ENCODE peak calls at places on chromosomes 6 and 20, in five cellular contexts. J is heart right ventricle, Q is pulmonary artery endothelial cell, W is C1 segment of cervical spinal cord, O is foreskin keratinocyte. P is an unnamed sample.

GRCh38 chr6:30162265-30163089 is 869 bp upstream of the TRIM15 start:
- DNase-seq in W (no peak), O (no peak), J (no peak), Q (no peak), P (no peak)

GRCh38 chr20:39076958-39077357 is 114.8 kb downstream of the DHX35 start:
- DNase-seq in J (no peak), Q (no peak), O (no peak), W (no peak), P (no peak)

GRCh38 chr20:32538526-32538918 is 46.6 kb downstream of the NOL4L start:
- DNase-seq in O (no peak), W (no peak), J (no peak), Q (no peak), P (no peak)

GRCh38 chr6:30238178-30238795 is 25.1 kb upstream of the TRIM26 start:
- DNase-seq in J (no peak), Q (no peak), O (peak), W (no peak), P (peak)

GRCh38 chr6:114181629-114182028 is 161.2 kb downstream of the HS3ST5 start:
- DNase-seq in O (no peak), Q (no peak), J (no peak), W (no peak), P (no peak)

GRCh38 chr6:43766964-43767461 is 3.0 kb upstream of the VEGFA start:
- DNase-seq in W (no peak), O (no peak), Q (no peak), J (no peak), P (no peak)

GRCh38 chr6:152952866-152953509 is 29.9 kb downstream of the FBXO5 start:
- DNase-seq in O (no peak), Q (no peak), W (no peak), J (no peak), P (peak)

GRCh38 chr20:48933017-48933766 is 11.7 kb downstream of the ARFGEF2 start:
- DNase-seq in W (no peak), Q (no peak), O (no peak), J (no peak), P (no peak)

GRCh38 chr6:72811971-72812421 is 190.1 kb downstream of the KCNQ5 start:
- DNase-seq in W (no peak), O (no peak), Q (no peak), J (no peak), P (no peak)

GRCh38 chr20:22453244-22454080 is 130.9 kb downstream of the FOXA2 start:
- DNase-seq in J (no peak), O (peak), Q (no peak), W (no peak), P (peak)

GRCh38 chr6:155103816-155104366 is 108.8 kb downstream of the TIAM2 start:
- DNase-seq in J (no peak), W (no peak), O (no peak), Q (no peak), P (peak)

GRCh38 chr20:44053046-44053445 is 133.9 kb downstream of the JPH2 start:
- DNase-seq in Q (no peak), W (no peak), J (no peak), O (no peak), P (no peak)

GRCh38 chr6:106104941-106105340 is 18.8 kb downstream of the PRDM1 start:
- DNase-seq in O (no peak), W (no peak), J (no peak), Q (no peak), P (no peak)

GRCh38 chr20:49426395-49426794 is 56.1 kb downstream of the KCNB1 start:
- DNase-seq in O (no peak), W (no peak), J (no peak), Q (no peak), P (no peak)

GRCh38 chr20:57621426-57622200 is 1.4 kb upstream of the ZBP1 start:
- DNase-seq in W (no peak), O (no peak), Q (no peak), J (no peak), P (no peak)

GRCh38 chr6:67933278-67933677 is 701.8 kb upstream of the ADGRB3 start:
- DNase-seq in O (no peak), J (no peak), W (no peak), Q (no peak), P (no peak)

GRCh38 chr6:37919417-37920157 is 100.1 kb downstream of the ZFAND3 start:
- DNase-seq in O (no peak), W (no peak), Q (no peak), J (no peak), P (no peak)

GRCh38 chr6:15763364-15763763 is 100.5 kb upstream of the DTNBP1 start:
- DNase-seq in Q (no peak), W (no peak), J (no peak), O (no peak), P (no peak)

GRCh38 chr6:36387440-36388303 is at the start of gene ETV7:
- DNase-seq in J (no peak), Q (no peak), O (peak), W (no peak), P (no peak)

GRCh38 chr20:54208492-54209044 is 681 bp downstream of the PFDN4 start:
- DNase-seq in O (no peak), W (peak), J (peak), Q (no peak), P (no peak)

GRCh38 chr6:84278311-84278710 is 50.9 kb upstream of the CEP162 start:
- DNase-seq in J (no peak), W (no peak), Q (no peak), O (no peak), P (no peak)

GRCh38 chr6:121305957-121306607 is 28.2 kb downstream of the TBC1D32 start:
- DNase-seq in O (no peak), J (no peak), W (no peak), Q (no peak), P (peak)

GRCh38 chr20:2795451-2795850 is 5.0 kb downstream of the CPXM1 start:
- DNase-seq in J (no peak), W (no peak), Q (no peak), O (no peak), P (no peak)

GRCh38 chr6:61886608-61887259 is 399.3 kb downstream of the KHDRBS2 start:
- DNase-seq in J (no peak), Q (no peak), W (no peak), O (no peak), P (no peak)

P was measured in dermis microvascular lymphatic vessel endothelial cell.